ENCODE peak calls at places on chromosomes 7 and 10, in seven cellular contexts. One of them, this sample, is unnamed.

GRCh38 chr7:44633254-44634186 is 27.1 kb downstream of the OGDH start:
- DNase-seq in endodermal cell: no peak
- DNase-seq in astrocyte: peak; percentile 97
- DNase-seq in sigmoid colon: peak; percentile 88
- DNase-seq in MM.1S: peak; percentile 87
- DNase-seq in right lobe of liver: peak; percentile 53
- DNase-seq in adrenal gland: peak; percentile 92
- DNase-seq in this sample: peak; percentile 74

GRCh38 chr10:64558094-64558870 is 1037.1 kb downstream of the REEP3 start:
- DNase-seq in endodermal cell: no peak
- DNase-seq in astrocyte: no peak
- DNase-seq in sigmoid colon: no peak
- DNase-seq in MM.1S: no peak
- DNase-seq in right lobe of liver: no peak
- DNase-seq in adrenal gland: no peak
- DNase-seq in this sample: no peak

GRCh38 chr7:17968791-17969715 is 28.8 kb upstream of the SNX13 start:
- DNase-seq in endodermal cell: no peak
- DNase-seq in astrocyte: no peak
- DNase-seq in sigmoid colon: no peak
- DNase-seq in MM.1S: no peak
- DNase-seq in right lobe of liver: no peak
- DNase-seq in adrenal gland: no peak
- DNase-seq in this sample: no peak

GRCh38 chr10:99276848-99277486 is 41.3 kb upstream of the HPSE2 start:
- DNase-seq in endodermal cell: no peak
- DNase-seq in astrocyte: no peak
- DNase-seq in sigmoid colon: no peak
- DNase-seq in MM.1S: peak; percentile 25
- DNase-seq in right lobe of liver: no peak
- DNase-seq in adrenal gland: no peak
- DNase-seq in this sample: no peak

GRCh38 chr10:3186365-3186764 is 13.8 kb upstream of the PITRM1 start:
- DNase-seq in endodermal cell: no peak
- DNase-seq in astrocyte: no peak
- DNase-seq in sigmoid colon: no peak
- DNase-seq in MM.1S: no peak
- DNase-seq in right lobe of liver: no peak
- DNase-seq in adrenal gland: peak; percentile 9
- DNase-seq in this sample: no peak

GRCh38 chr7:151176401-151176800 is 8.9 kb upstream of the GBX1 start:
- DNase-seq in endodermal cell: no peak
- DNase-seq in astrocyte: no peak
- DNase-seq in sigmoid colon: no peak
- DNase-seq in MM.1S: no peak
- DNase-seq in right lobe of liver: no peak
- DNase-seq in adrenal gland: no peak
- DNase-seq in this sample: no peak

GRCh38 chr7:107579881-107580715 is at the start of gene BCAP29:
- DNase-seq in endodermal cell: peak; percentile 90
- DNase-seq in astrocyte: peak; percentile 30
- DNase-seq in sigmoid colon: peak; percentile 84
- DNase-seq in MM.1S: peak; percentile 84
- DNase-seq in right lobe of liver: peak; percentile 86
- DNase-seq in adrenal gland: peak; percentile 80
- DNase-seq in this sample: no peak

GRCh38 chr10:86373828-86374227 is 7.2 kb upstream of the GRID1 start:
- DNase-seq in endodermal cell: peak; percentile 20
- DNase-seq in astrocyte: no peak
- DNase-seq in sigmoid colon: peak; percentile 38
- DNase-seq in MM.1S: no peak
- DNase-seq in right lobe of liver: no peak
- DNase-seq in adrenal gland: peak; percentile 37
- DNase-seq in this sample: no peak

GRCh38 chr7:37408885-37409248 is 39.8 kb downstream of the ELMO1 start:
- DNase-seq in endodermal cell: no peak
- DNase-seq in astrocyte: no peak
- DNase-seq in sigmoid colon: no peak
- DNase-seq in MM.1S: peak; percentile 68
- DNase-seq in right lobe of liver: no peak
- DNase-seq in adrenal gland: no peak
- DNase-seq in this sample: no peak

GRCh38 chr10:215444-215843 is 80.2 kb downstream of the ZMYND11 start:
- DNase-seq in endodermal cell: no peak
- DNase-seq in astrocyte: no peak
- DNase-seq in sigmoid colon: no peak
- DNase-seq in MM.1S: no peak
- DNase-seq in right lobe of liver: no peak
- DNase-seq in adrenal gland: no peak
- DNase-seq in this sample: no peak

GRCh38 chr10:75512534-75512933 is 81.1 kb downstream of the LRMDA start:
- DNase-seq in endodermal cell: peak; percentile 72
- DNase-seq in astrocyte: peak; percentile 51
- DNase-seq in sigmoid colon: peak; percentile 75
- DNase-seq in MM.1S: no peak
- DNase-seq in right lobe of liver: no peak
- DNase-seq in adrenal gland: no peak
- DNase-seq in this sample: no peak

GRCh38 chr10:114303556-114303955 is 64.5 kb downstream of the VWA2 start:
- DNase-seq in endodermal cell: no peak
- DNase-seq in astrocyte: no peak
- DNase-seq in sigmoid colon: peak; percentile 60
- DNase-seq in MM.1S: no peak
- DNase-seq in right lobe of liver: no peak
- DNase-seq in adrenal gland: no peak
- DNase-seq in this sample: no peak

GRCh38 chr7:22418251-22419046 is 61.5 kb upstream of the RAPGEF5 start:
- DNase-seq in endodermal cell: no peak
- DNase-seq in astrocyte: no peak
- DNase-seq in sigmoid colon: no peak
- DNase-seq in MM.1S: no peak
- DNase-seq in right lobe of liver: no peak
- DNase-seq in adrenal gland: no peak
- DNase-seq in this sample: no peak

GRCh38 chr7:17147409-17147808 is 151.0 kb upstream of the AHR start:
- DNase-seq in endodermal cell: no peak
- DNase-seq in astrocyte: no peak
- DNase-seq in sigmoid colon: no peak
- DNase-seq in MM.1S: no peak
- DNase-seq in right lobe of liver: no peak
- DNase-seq in adrenal gland: no peak
- DNase-seq in this sample: no peak

GRCh38 chr10:22477365-22478287 is 132.3 kb downstream of the SPAG6 start:
- DNase-seq in endodermal cell: peak; percentile 83
- DNase-seq in astrocyte: no peak
- DNase-seq in sigmoid colon: no peak
- DNase-seq in MM.1S: no peak
- DNase-seq in right lobe of liver: no peak
- DNase-seq in adrenal gland: no peak
- DNase-seq in this sample: no peak

GRCh38 chr7:99628471-99629465 is 12.0 kb downstream of the ZSCAN25 start:
- DNase-seq in endodermal cell: peak; percentile 55
- DNase-seq in astrocyte: no peak
- DNase-seq in sigmoid colon: no peak
- DNase-seq in MM.1S: no peak
- DNase-seq in right lobe of liver: no peak
- DNase-seq in adrenal gland: no peak
- DNase-seq in this sample: no peak

GRCh38 chr10:9762966-9763656 is 1254.6 kb upstream of the CELF2 start:
- DNase-seq in endodermal cell: no peak
- DNase-seq in astrocyte: peak; percentile 93
- DNase-seq in sigmoid colon: no peak
- DNase-seq in MM.1S: no peak
- DNase-seq in right lobe of liver: no peak
- DNase-seq in adrenal gland: no peak
- DNase-seq in this sample: no peak

GRCh38 chr10:7121154-7121797 is 289.6 kb downstream of the SFMBT2 start:
- DNase-seq in endodermal cell: peak; percentile 90
- DNase-seq in astrocyte: no peak
- DNase-seq in sigmoid colon: no peak
- DNase-seq in MM.1S: peak; percentile 44
- DNase-seq in right lobe of liver: peak; percentile 56
- DNase-seq in adrenal gland: peak; percentile 75
- DNase-seq in this sample: no peak

GRCh38 chr10:46267132-46267985 is 19.4 kb upstream of the ANTXRL start:
- DNase-seq in endodermal cell: no peak
- DNase-seq in astrocyte: no peak
- DNase-seq in sigmoid colon: no peak
- DNase-seq in MM.1S: no peak
- DNase-seq in right lobe of liver: no peak
- DNase-seq in adrenal gland: no peak
- DNase-seq in this sample: no peak

GRCh38 chr10:3554121-3554522 is 230.9 kb downstream of the KLF6 start:
- DNase-seq in endodermal cell: no peak
- DNase-seq in astrocyte: no peak
- DNase-seq in sigmoid colon: no peak
- DNase-seq in MM.1S: no peak
- DNase-seq in right lobe of liver: no peak
- DNase-seq in adrenal gland: no peak
- DNase-seq in this sample: no peak

GRCh38 chr10:59177862-59178235 is 1.4 kb downstream of the PHYHIPL start:
- DNase-seq in endodermal cell: no peak
- DNase-seq in astrocyte: no peak
- DNase-seq in sigmoid colon: no peak
- DNase-seq in MM.1S: no peak
- DNase-seq in right lobe of liver: no peak
- DNase-seq in adrenal gland: no peak
- DNase-seq in this sample: no peak
- H3K4me3 ChIP-seq in endodermal cell: no peak overlapping the region
- H3K4me3 ChIP-seq in astrocyte: no peak overlapping the region
- H3K4me3 ChIP-seq in sigmoid colon: no peak overlapping the region
- H3K4me3 ChIP-seq in MM.1S: no peak overlapping the region
- H3K4me3 ChIP-seq in right lobe of liver: no peak overlapping the region
- H3K4me3 ChIP-seq in adrenal gland: no peak overlapping the region
- H3K4me3 ChIP-seq in this sample: no peak overlapping the region

GRCh38 chr10:83050815-83051214 is 1088.5 kb upstream of the GHITM start:
- DNase-seq in endodermal cell: no peak
- DNase-seq in astrocyte: no peak
- DNase-seq in sigmoid colon: no peak
- DNase-seq in MM.1S: peak; percentile 22
- DNase-seq in right lobe of liver: no peak
- DNase-seq in adrenal gland: no peak
- DNase-seq in this sample: no peak
- TF ChIP-seq CTCF in endodermal cell: peak; percentile 35
- TF ChIP-seq CTCF in astrocyte: no peak
- TF ChIP-seq CTCF in sigmoid colon: no peak
- TF ChIP-seq CTCF in MM.1S: peak; percentile 41
- TF ChIP-seq CTCF in right lobe of liver: no peak
- TF ChIP-seq CTCF in adrenal gland: no peak
- TF ChIP-seq CTCF in this sample: no peak

GRCh38 chr7:55016746-55017090 is 2.1 kb upstream of the EGFR start:
- DNase-seq in endodermal cell: no peak
- DNase-seq in astrocyte: no peak
- DNase-seq in sigmoid colon: no peak
- DNase-seq in MM.1S: no peak
- DNase-seq in right lobe of liver: no peak
- DNase-seq in adrenal gland: no peak
- DNase-seq in this sample: no peak

GRCh38 chr7:55018361-55019328 is at the start of gene EGFR:
- DNase-seq in endodermal cell: peak; percentile 86
- DNase-seq in astrocyte: peak; percentile 73
- DNase-seq in sigmoid colon: peak; percentile 94
- DNase-seq in MM.1S: peak; percentile 14
- DNase-seq in right lobe of liver: peak; percentile 91
- DNase-seq in adrenal gland: peak; percentile 87
- DNase-seq in this sample: no peak

GRCh38 chr7:55016061-55016745 is 2.6 kb upstream of the EGFR start:
- DNase-seq in endodermal cell: no peak
- DNase-seq in astrocyte: peak; percentile 64
- DNase-seq in sigmoid colon: no peak
- DNase-seq in MM.1S: no peak
- DNase-seq in right lobe of liver: no peak
- DNase-seq in adrenal gland: no peak
- DNase-seq in this sample: no peak

GRCh38 chr7:55019329-55019690 is 493 bp downstream of the EGFR start:
- DNase-seq in endodermal cell: peak; percentile 84
- DNase-seq in astrocyte: no peak
- DNase-seq in sigmoid colon: peak; percentile 92
- DNase-seq in MM.1S: no peak
- DNase-seq in right lobe of liver: peak; percentile 60
- DNase-seq in adrenal gland: peak; percentile 76
- DNase-seq in this sample: no peak

GRCh38 chr7:55017841-55018240 is 976 bp upstream of the EGFR start:
- DNase-seq in endodermal cell: no peak
- DNase-seq in astrocyte: no peak
- DNase-seq in sigmoid colon: no peak
- DNase-seq in MM.1S: no peak
- DNase-seq in right lobe of liver: no peak
- DNase-seq in adrenal gland: no peak
- DNase-seq in this sample: no peak
- H3K27me3 ChIP-seq in endodermal cell: peaks cover 72% of the 10 kb centered on the region
- H3K27me3 ChIP-seq in astrocyte: no peaks in the 10 kb centered on the region
- H3K27me3 ChIP-seq in sigmoid colon: no peaks in the 10 kb centered on the region
- H3K27me3 ChIP-seq in MM.1S: no peaks in the 10 kb centered on the region
- H3K27me3 ChIP-seq in right lobe of liver: no peaks in the 10 kb centered on the region
- H3K27me3 ChIP-seq in adrenal gland: no peaks in the 10 kb centered on the region
- H3K27me3 ChIP-seq in this sample: no peaks in the 10 kb centered on the region

GRCh38 chr7:7984424-7984823 is 15.8 kb downstream of the GLCCI1 start:
- DNase-seq in endodermal cell: no peak
- DNase-seq in astrocyte: no peak
- DNase-seq in sigmoid colon: no peak
- DNase-seq in MM.1S: no peak
- DNase-seq in right lobe of liver: no peak
- DNase-seq in adrenal gland: no peak
- DNase-seq in this sample: no peak

GRCh38 chr7:7989133-7989984 is 20.8 kb downstream of the GLCCI1 start:
- DNase-seq in endodermal cell: no peak
- DNase-seq in astrocyte: no peak
- DNase-seq in sigmoid colon: no peak
- DNase-seq in MM.1S: peak; percentile 15
- DNase-seq in right lobe of liver: no peak
- DNase-seq in adrenal gland: no peak
- DNase-seq in this sample: no peak

GRCh38 chr7:7992502-7992901 is 23.9 kb downstream of the GLCCI1 start:
- DNase-seq in endodermal cell: no peak
- DNase-seq in astrocyte: no peak
- DNase-seq in sigmoid colon: no peak
- DNase-seq in MM.1S: no peak
- DNase-seq in right lobe of liver: no peak
- DNase-seq in adrenal gland: no peak
- DNase-seq in this sample: no peak

DNA sequence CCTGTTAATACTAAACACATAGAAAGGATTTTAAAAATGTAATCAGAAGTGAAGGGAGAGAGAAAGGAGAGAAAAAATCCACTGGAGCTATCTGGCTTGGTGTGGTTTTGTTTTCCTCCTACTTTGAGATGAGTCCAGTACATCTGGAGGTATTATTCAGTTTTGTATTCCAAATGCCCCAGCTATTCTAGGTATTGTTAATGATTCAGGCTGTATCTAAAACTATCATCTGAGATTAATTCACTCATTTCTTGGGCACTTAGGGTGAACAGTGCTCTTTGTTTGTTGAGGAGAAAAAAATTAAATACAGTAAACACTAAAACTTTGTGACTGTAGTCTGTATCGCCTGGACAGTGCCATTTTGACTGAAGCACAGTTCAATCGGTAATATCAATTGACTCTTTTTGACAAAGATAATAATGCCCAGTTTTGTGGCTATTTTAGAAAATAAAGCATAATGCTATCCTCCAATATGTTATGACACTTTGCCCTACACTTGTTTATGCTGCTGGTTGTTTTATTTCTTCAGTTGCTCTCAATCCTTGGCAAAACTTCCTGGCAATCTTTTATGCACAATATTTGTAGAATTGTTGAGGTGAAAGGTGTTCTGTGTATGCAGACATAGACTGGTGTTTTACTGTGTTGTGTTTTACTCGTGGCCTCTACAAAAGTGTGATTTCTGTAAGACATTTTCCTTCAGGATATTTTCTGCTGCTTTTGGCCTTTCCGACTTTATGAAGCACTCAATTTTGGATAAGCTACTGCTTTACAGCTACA is 21.6 kb downstream of the GLCCI1 start:
- DNase-seq in endodermal cell: no peak
- DNase-seq in astrocyte: no peak
- DNase-seq in sigmoid colon: no peak
- DNase-seq in MM.1S: no peak
- DNase-seq in right lobe of liver: no peak
- DNase-seq in adrenal gland: no peak
- DNase-seq in this sample: no peak
- H3K4me3 ChIP-seq in endodermal cell: no peak overlapping the region
- H3K4me3 ChIP-seq in astrocyte: no peak overlapping the region
- H3K4me3 ChIP-seq in sigmoid colon: peak overlapping the region; percentile 19
- H3K4me3 ChIP-seq in MM.1S: peak overlapping the region; percentile 21
- H3K4me3 ChIP-seq in right lobe of liver: no peak overlapping the region
- H3K4me3 ChIP-seq in adrenal gland: no peak overlapping the region
- H3K4me3 ChIP-seq in this sample: no peak overlapping the region

This sample was measured in kidney epithelial cell.